ENCODE peak calls at places on chromosomes 16 and 17, in four cellular contexts. P is GM10248, K is lower leg skin, N is OCI-LY7. O is an unnamed sample.

GRCh38 chr17:64420143-64420670 is 28.7 kb upstream of the MILR1 start:
- DNase-seq in N (peak; percentile 87), P (peak; percentile 66), K (no peak), O (no peak)

GRCh38 chr17:18965530-18966236 is 13.7 kb downstream of the SLC5A10 start:
- DNase-seq in N (no peak), K (no peak), P (no peak), O (no peak)

GRCh38 chr16:70298988-70299938 is at the start of gene DDX19B:
- DNase-seq in P (peak; percentile 81), N (peak; percentile 65), K (peak; percentile 96), O (peak; percentile 27)

GRCh38 chr17:59365383-59365981 is 34.0 kb downstream of the YPEL2 start:
- DNase-seq in N (peak; percentile 35), K (no peak), P (peak; percentile 40), O (no peak)

GRCh38 chr17:81514735-81515529 is 2.3 kb upstream of the ACTG1 start:
- DNase-seq in P (peak; percentile 83), N (peak; percentile 82), K (peak; percentile 96), O (peak; percentile 69)

GRCh38 chr16:1784977-1785845 is 2.5 kb downstream of the NUBP2 start:
- DNase-seq in P (no peak), K (no peak), N (no peak), O (no peak)

GRCh38 chr17:59154335-59154720 is 658 bp downstream of the SKA2 start:
- DNase-seq in K (no peak), P (peak; percentile 21), N (peak; percentile 61), O (peak; percentile 16)

GRCh38 chr17:75481194-75482059 is 25.0 kb downstream of the TMEM94 start:
- DNase-seq in N (no peak), K (no peak), P (no peak), O (no peak)

GRCh38 chr17:80511222-80512180 is 33.1 kb upstream of the RPTOR start:
- DNase-seq in P (no peak), K (no peak), N (peak; percentile 79), O (no peak)

GRCh38 chr17:44396946-44397345 is 7.5 kb upstream of the ITGA2B start:
- DNase-seq in K (no peak), N (no peak), P (no peak), O (no peak)

GRCh38 chr17:49696233-49696761 is 11.5 kb downstream of the SLC35B1 start:
- DNase-seq in P (peak; percentile 79), N (no peak), K (no peak), O (no peak)

GRCh38 chr17:65027305-65027704 is 29.2 kb downstream of the GNA13 start:
- DNase-seq in K (no peak), N (no peak), P (peak; percentile 62), O (no peak)

GRCh38 chr16:66705790-66706505 is 9.4 kb upstream of the CMTM4 start:
- DNase-seq in K (peak; percentile 87), N (no peak), P (no peak), O (no peak)

GRCh38 chr16:11253009-11253994 is 2.7 kb downstream of the SOCS1 start:
- DNase-seq in P (no peak), N (peak; percentile 35), K (no peak), O (no peak)

GRCh38 chr17:80195671-80196529 is 24.2 kb downstream of the SGSH start:
- DNase-seq in P (peak; percentile 64), K (no peak), N (peak; percentile 51), O (no peak)

GRCh38 chr17:27354491-27355081 is 60.7 kb downstream of the WSB1 start:
- DNase-seq in N (peak; percentile 43), P (no peak), K (no peak), O (no peak)

GRCh38 chr17:75827291-75828050 is 16.7 kb downstream of the UNC13D start:
- DNase-seq in N (peak; percentile 71), P (peak; percentile 89), K (peak; percentile 94), O (peak; percentile 55)

GRCh38 chr17:34146440-34147043 is 108.5 kb upstream of the CCL2 start:
- DNase-seq in P (peak; percentile 61), N (peak; percentile 55), K (peak; percentile 87), O (peak; percentile 46)

GRCh38 chr16:56513972-56514371 is 5.9 kb downstream of the BBS2 start:
- DNase-seq in K (no peak), N (peak; percentile 74), P (peak; percentile 32), O (no peak)

GRCh38 chr16:31505483-31505882 is 2.7 kb downstream of the RUSF1 start:
- DNase-seq in P (no peak), N (peak; percentile 11), K (no peak), O (no peak)

GRCh38 chr17:17416007-17416399 is 60.8 kb upstream of the MED9 start:
- DNase-seq in P (no peak), N (peak; percentile 89), K (no peak), O (no peak)

GRCh38 chr17:78127240-78127887 is 1.2 kb downstream of the TMC6 start:
- DNase-seq in K (peak; percentile 91), N (peak; percentile 89), P (peak; percentile 70), O (peak; percentile 45)

GRCh38 chr17:9760336-9760735 is 31.1 kb downstream of the DHRS7C start:
- DNase-seq in P (no peak), K (no peak), N (no peak), O (no peak)

GRCh38 chr17:65941500-65941899 is 250.4 kb downstream of the CEP112 start:
- DNase-seq in N (no peak), K (no peak), P (no peak), O (no peak)

GRCh38 chr17:63999680-64000531 is 1.8 kb downstream of the PRR29 start:
- DNase-seq in K (peak; percentile 69), N (no peak), P (no peak), O (no peak)

GRCh38 chr17:41539071-41539492 is 11.0 kb upstream of the KRT19 start:
- DNase-seq in P (no peak), K (no peak), N (no peak), O (no peak)

GRCh38 chr17:14552311-14552710 is 251.4 kb downstream of the HS3ST3B1 start:
- DNase-seq in P (no peak), K (no peak), N (no peak), O (no peak)

GRCh38 chr16:55478827-55479559 is at the start of gene MMP2:
- DNase-seq in N (no peak), P (no peak), K (peak; percentile 96), O (peak; percentile 25)

GRCh38 chr17:72219824-72220473 is 99.1 kb downstream of the SOX9 start:
- DNase-seq in K (no peak), N (no peak), P (no peak), O (no peak)

GRCh38 chr16:16196099-16196498 is 27.2 kb downstream of the ABCC6 start:
- DNase-seq in P (no peak), N (no peak), K (no peak), O (no peak)

GRCh38 chr17:45703348-45703747 is 80.8 kb upstream of the CRHR1 start:
- DNase-seq in P (no peak), N (no peak), K (no peak), O (no peak)

GRCh38 chr17:77475012-77475976 is 334.5 kb downstream of the SEC14L1 start:
- DNase-seq in K (no peak), P (no peak), N (peak; percentile 73), O (no peak)

GRCh38 chr16:19210175-19210924 is 42.3 kb downstream of the SYT17 start:
- DNase-seq in K (no peak), N (peak; percentile 89), P (peak; percentile 56), O (no peak)

GRCh38 chr17:33028778-33029177 is 37.1 kb downstream of the SPACA3 start:
- DNase-seq in P (no peak), K (no peak), N (no peak), O (no peak)
- TF ChIP-seq CTCF in P (no peak), K (no peak), N (no peak), O (no peak)

GRCh38 chr16:27084296-27085065 is 17.8 kb downstream of the C16orf82 start:
- DNase-seq in P (no peak), K (no peak), N (no peak), O (no peak)

GRCh38 chr16:27085182-27085581 is 18.5 kb downstream of the C16orf82 start:
- DNase-seq in P (no peak), N (no peak), K (no peak), O (no peak)

GRCh38 chr16:27083861-27084261 is 17.1 kb downstream of the C16orf82 start:
- DNase-seq in P (no peak), K (no peak), N (peak; percentile 10), O (no peak)

DNA sequence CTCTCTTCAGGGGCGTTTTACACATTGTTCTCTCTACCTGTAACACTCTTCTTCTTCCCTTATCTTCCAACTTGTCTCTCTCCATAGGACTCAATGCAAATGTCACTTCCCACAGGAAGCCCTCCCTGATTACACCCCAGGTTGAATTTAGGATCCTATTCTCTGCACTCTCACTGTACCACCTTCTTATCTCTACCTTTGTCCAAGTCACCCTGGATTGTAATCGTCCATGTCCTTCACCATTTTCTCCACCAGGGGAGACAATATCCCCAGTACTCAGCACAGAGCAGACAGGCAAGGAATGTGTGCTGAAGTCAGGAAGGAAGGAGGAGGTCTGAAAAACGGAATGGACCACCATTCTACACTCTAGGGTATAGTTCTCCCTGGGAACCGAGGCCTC is 14.1 kb downstream of the C16orf82 start:
- DNase-seq in P (no peak), K (no peak), N (peak; percentile 12), O (no peak)
- TF ChIP-seq CTCF in P (peak; percentile 14), K (no peak), N (peak; percentile 67), O (peak; percentile 43)

DNA sequence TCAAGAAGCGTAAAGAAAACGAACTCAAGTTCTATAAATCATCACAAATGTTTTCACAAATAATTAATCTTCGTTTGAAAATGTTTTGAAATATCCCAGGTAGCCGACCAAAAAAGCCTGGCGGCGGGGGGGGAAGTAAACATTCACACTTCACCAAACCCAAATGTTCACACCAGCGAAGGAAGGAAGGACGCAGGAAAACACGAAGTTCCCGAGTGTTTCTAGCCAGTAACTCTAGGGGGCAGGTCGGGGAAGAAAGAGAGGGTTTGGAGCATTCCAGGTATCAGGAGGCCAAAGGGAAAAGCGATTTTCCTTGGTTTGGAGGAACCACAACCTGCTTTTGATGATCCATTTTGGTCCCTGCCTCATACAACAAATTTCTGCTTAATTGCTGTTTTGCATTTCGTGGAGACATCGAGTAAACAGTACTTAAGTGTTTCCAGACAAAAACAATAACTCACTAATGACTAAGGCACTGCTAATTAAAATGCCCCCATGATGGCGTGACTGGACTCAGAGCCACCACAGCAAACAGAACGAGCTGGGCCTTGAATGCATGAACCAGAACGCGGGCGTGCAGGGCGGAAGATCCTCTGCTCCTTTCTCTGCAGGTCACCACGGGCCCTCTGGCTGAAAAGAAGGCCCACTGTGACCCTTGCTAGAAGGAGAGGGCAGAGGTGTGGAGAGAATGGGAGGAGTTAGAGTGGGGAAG is 16.6 kb downstream of the ZFHX3 start:
- DNase-seq in N (no peak), K (no peak), P (no peak), O (no peak)
- TF ChIP-seq CTCF in N (no peak), K (no peak), P (no peak), O (peak; percentile 35)

DNA sequence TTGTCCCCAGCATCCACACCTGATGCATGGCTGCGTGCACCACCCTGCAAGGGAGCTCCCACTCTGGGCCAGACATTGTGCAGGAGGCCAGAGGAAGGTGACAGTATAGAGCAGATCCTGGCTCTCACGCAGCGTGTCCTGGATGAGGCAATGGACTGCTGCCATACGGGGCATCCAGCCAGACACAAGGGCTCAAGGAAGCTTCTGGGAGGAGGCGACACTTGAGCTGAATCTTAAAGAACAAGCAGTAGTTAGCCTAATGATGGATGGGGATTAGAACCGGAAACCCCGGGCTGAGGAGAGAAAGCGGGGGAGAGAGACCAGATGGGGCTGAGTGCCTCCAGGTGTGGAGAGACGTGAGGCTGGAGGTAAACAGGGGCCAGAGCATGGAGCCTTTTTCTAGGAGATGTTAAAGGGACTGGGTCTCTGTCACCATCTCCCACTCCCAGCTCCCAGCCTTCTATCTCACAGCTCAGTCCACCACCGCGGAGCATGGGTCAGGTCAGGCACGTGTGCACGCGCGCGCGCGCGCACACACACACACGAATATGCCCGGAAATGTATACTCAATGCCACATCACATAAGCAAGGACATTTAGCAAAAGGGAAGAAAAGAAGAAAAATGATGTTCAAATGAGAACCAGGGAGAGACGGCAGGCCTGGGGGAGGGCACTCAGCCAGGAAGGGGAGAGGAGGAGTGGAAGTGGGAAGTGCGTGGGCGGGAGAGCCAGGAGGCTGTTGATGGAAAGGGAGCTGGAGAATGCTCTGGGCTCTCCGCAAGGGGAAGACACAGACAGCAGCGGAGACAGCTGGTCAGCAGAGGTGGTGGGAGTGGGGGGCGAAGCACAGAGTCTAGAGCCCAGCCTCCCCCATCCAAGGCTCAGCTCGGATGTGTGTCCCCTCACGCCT is 46.2 kb downstream of the CCDC42 start:
- DNase-seq in K (peak; percentile 84), N (no peak), P (no peak), O (no peak)
- TF ChIP-seq CTCF in K (no peak), N (no peak), P (no peak), O (no peak)

O was measured in progenitor cell of endocrine pancreas.